ENCODE peak calls at places on chromosomes 6 and 20, in eight cellular contexts. H, L, U, M, B, T, Z and N are unnamed samples. For H3K9me3, the result is how much of the 10 kb centered on the place peaks cover.

GRCh38 chr6:136609878-136610706 is 59.9 kb upstream of the MAP7 start:
- DNase-seq in U (peak), M (no peak), L (peak), B (no peak), H (no peak), Z (peak), T (no peak), N (peak)

GRCh38 chr6:113599444-113599843 is 257.7 kb upstream of the MARCKS start:
- DNase-seq in M (no peak), U (no peak), H (no peak), B (no peak), Z (no peak), L (no peak), T (no peak), N (no peak)

GRCh38 chr20:63025534-63026331 is 19.0 kb upstream of the BHLHE23 start:
- DNase-seq in L (no peak), T (peak), B (peak), H (no peak), U (no peak), M (no peak), Z (no peak), N (no peak)

GRCh38 chr6:45411959-45412358 is 34.2 kb upstream of the SUPT3H start:
- DNase-seq in H (no peak), M (no peak), U (no peak), B (no peak), T (no peak), L (no peak), Z (no peak), N (no peak)

GRCh38 chr20:33278700-33279099 is 4.3 kb upstream of the BPIFB1 start:
- DNase-seq in L (no peak), U (no peak), B (no peak), M (no peak), H (no peak), Z (no peak), T (no peak), N (no peak)

GRCh38 chr6:143522034-143522600 is 10.6 kb upstream of the FUCA2 start:
- DNase-seq in B (no peak), T (no peak), H (no peak), U (no peak), Z (no peak), M (no peak), L (no peak), N (no peak)

GRCh38 chr6:40912158-40912946 is 126.7 kb downstream of the UNC5CL start:
- DNase-seq in B (no peak), T (peak), L (peak), M (peak), Z (no peak), H (no peak), U (peak), N (peak)

GRCh38 chr20:41664584-41664983 is 46.4 kb upstream of the CHD6 start:
- DNase-seq in U (peak), T (peak), H (no peak), M (peak), B (no peak), L (no peak), Z (peak), N (no peak)

GRCh38 chr6:108576724-108577123 is 16.0 kb downstream of the FOXO3 start:
- DNase-seq in T (no peak), Z (no peak), B (no peak), L (no peak), H (no peak), M (no peak), U (no peak), N (no peak)

GRCh38 chr6:145277358-145278097 is 457.8 kb downstream of the EPM2A start:
- DNase-seq in L (no peak), T (no peak), Z (no peak), B (no peak), U (no peak), H (no peak), M (no peak), N (no peak)

GRCh38 chr6:147297124-147297523 is 92.9 kb downstream of the STXBP5 start:
- DNase-seq in T (no peak), L (no peak), Z (no peak), M (no peak), B (no peak), U (no peak), H (no peak), N (no peak)
- TF ChIP-seq POLR2AphosphoS5 in T (no peak), L (no peak), Z (no peak), M (no peak), B (no peak), U (no peak), H (no peak), N (no peak)

GRCh38 chr6:82484001-82484400 is 120.4 kb downstream of the TPBG start:
- DNase-seq in L (no peak), H (no peak), M (no peak), U (no peak), Z (no peak), B (no peak), T (no peak), N (no peak)
- H3K9me3 ChIP-seq in L (under half), H (under half), M (under half), U (under half), Z (under half), B (under half), T (under half), N (under half)

GRCh38 chr6:94813806-94814205 is 763.5 kb upstream of the MANEA start:
- DNase-seq in Z (no peak), T (no peak), H (no peak), M (no peak), B (no peak), L (no peak), U (no peak), N (no peak)
- TF ChIP-seq CTCF in Z (peak), T (peak), H (no peak), M (no peak), B (no peak), L (no peak), U (no peak), N (no peak)

DNA sequence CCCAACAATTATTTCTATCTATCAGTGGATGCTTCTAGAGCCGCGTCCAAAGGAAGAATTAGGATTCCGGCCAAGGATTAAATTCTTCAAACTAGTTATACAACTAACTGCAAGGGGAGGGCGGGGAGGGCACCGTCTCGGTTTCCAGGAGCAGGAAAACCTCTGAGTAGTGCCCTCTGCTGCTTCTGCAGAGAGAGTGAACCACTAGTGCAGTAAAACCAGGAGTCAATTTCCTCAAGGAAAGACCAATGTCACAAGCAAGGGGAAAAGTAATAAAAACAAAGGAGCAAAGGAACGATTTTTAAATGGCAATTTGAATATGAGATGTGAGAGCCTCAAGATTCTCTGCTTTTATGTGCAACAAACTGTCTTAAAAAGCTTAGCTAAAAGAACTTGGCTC is 16.5 kb upstream of the UBE2J1 start:
- DNase-seq in B (no peak), L (peak), Z (no peak), M (no peak), T (no peak), U (peak), H (no peak), N (peak)
- TF ChIP-seq POLR2AphosphoS5 in B (no peak), L (no peak), Z (no peak), M (no peak), T (no peak), U (no peak), H (no peak), N (no peak)

GRCh38 chr20:31236953-31237352 is 20.5 kb upstream of the DEFB115 start:
- DNase-seq in T (no peak), U (no peak), L (no peak), H (no peak), B (no peak), Z (no peak), M (no peak), N (no peak)
- H3K9me3 ChIP-seq in T (under half), U (half or more), L (half or more), H (under half), B (half or more), Z (half or more), M (under half), N (under half)

GRCh38 chr20:42678895-42679294 is 510.8 kb downstream of the PTPRT start:
- DNase-seq in B (no peak), U (peak), L (no peak), T (peak), Z (no peak), H (no peak), M (no peak), N (no peak)
- TF ChIP-seq CTCF in B (no peak), U (peak), L (no peak), T (no peak), Z (peak), H (no peak), M (peak), N (no peak)

GRCh38 chr20:59214619-59215547 is 51.3 kb downstream of the ZNF831 start:
- DNase-seq in M (no peak), B (no peak), H (no peak), U (no peak), Z (no peak), T (no peak), L (no peak), N (no peak)
- TF ChIP-seq POLR2AphosphoS5 in M (no peak), B (no peak), H (no peak), U (no peak), Z (no peak), T (no peak), L (no peak), N (no peak)